ENCODE peak calls at places on chromosome 10, in seven cellular contexts. One of them, this sample, is unnamed.

GRCh38 chr10:106213493-106213892 is 951.0 kb downstream of the SORCS1 start:
- DNase-seq in WTC11: no peak
- DNase-seq in SK-N-SH: no peak
- DNase-seq in neural crest cell: no peak
- DNase-seq in lower lobe of right lung: no peak
- DNase-seq in COLO829: no peak
- DNase-seq in CD4-positive, alpha-beta memory T cell: no peak
- DNase-seq in this sample: no peak

GRCh38 chr10:118900617-118901016 is 128.9 kb upstream of the NANOS1 start:
- DNase-seq in lower lobe of right lung: no peak
- DNase-seq in CD4-positive, alpha-beta memory T cell: no peak
- DNase-seq in SK-N-SH: no peak
- DNase-seq in neural crest cell: no peak
- DNase-seq in WTC11: no peak
- DNase-seq in COLO829: no peak
- DNase-seq in this sample: no peak

GRCh38 chr10:34721201-34721840 is 93.8 kb downstream of the PARD3 start:
- DNase-seq in COLO829: peak
- DNase-seq in SK-N-SH: no peak
- DNase-seq in CD4-positive, alpha-beta memory T cell: no peak
- DNase-seq in WTC11: no peak
- DNase-seq in lower lobe of right lung: no peak
- DNase-seq in neural crest cell: no peak
- DNase-seq in this sample: no peak

GRCh38 chr10:70492786-70493659 is 14.5 kb downstream of the PALD1 start:
- DNase-seq in neural crest cell: no peak
- DNase-seq in WTC11: no peak
- DNase-seq in SK-N-SH: no peak
- DNase-seq in CD4-positive, alpha-beta memory T cell: no peak
- DNase-seq in lower lobe of right lung: peak
- DNase-seq in COLO829: no peak
- DNase-seq in this sample: no peak

GRCh38 chr10:7245505-7245904 is 165.3 kb downstream of the SFMBT2 start:
- DNase-seq in SK-N-SH: no peak
- DNase-seq in neural crest cell: no peak
- DNase-seq in lower lobe of right lung: no peak
- DNase-seq in COLO829: no peak
- DNase-seq in CD4-positive, alpha-beta memory T cell: no peak
- DNase-seq in WTC11: no peak
- DNase-seq in this sample: no peak

GRCh38 chr10:44651834-44652233 is 259.3 kb upstream of the TMEM72 start:
- DNase-seq in SK-N-SH: no peak
- DNase-seq in neural crest cell: no peak
- DNase-seq in COLO829: no peak
- DNase-seq in lower lobe of right lung: no peak
- DNase-seq in CD4-positive, alpha-beta memory T cell: no peak
- DNase-seq in WTC11: no peak
- DNase-seq in this sample: no peak

GRCh38 chr10:6579904-6580278 is at the start of gene PRKCQ:
- DNase-seq in WTC11: peak
- DNase-seq in CD4-positive, alpha-beta memory T cell: no peak
- DNase-seq in neural crest cell: peak
- DNase-seq in lower lobe of right lung: peak
- DNase-seq in COLO829: no peak
- DNase-seq in SK-N-SH: no peak
- DNase-seq in this sample: no peak

GRCh38 chr10:27745380-27745718 is 270 bp downstream of the MKX start:
- DNase-seq in SK-N-SH: peak
- DNase-seq in CD4-positive, alpha-beta memory T cell: no peak
- DNase-seq in COLO829: no peak
- DNase-seq in WTC11: no peak
- DNase-seq in neural crest cell: peak
- DNase-seq in lower lobe of right lung: no peak
- DNase-seq in this sample: no peak

GRCh38 chr10:113897693-113898618 is 43.5 kb downstream of the NHLRC2 start:
- DNase-seq in WTC11: no peak
- DNase-seq in COLO829: no peak
- DNase-seq in neural crest cell: no peak
- DNase-seq in lower lobe of right lung: no peak
- DNase-seq in CD4-positive, alpha-beta memory T cell: no peak
- DNase-seq in SK-N-SH: peak
- DNase-seq in this sample: no peak

GRCh38 chr10:131132681-131133080 is 178.8 kb downstream of the TCERG1L start:
- DNase-seq in neural crest cell: no peak
- DNase-seq in CD4-positive, alpha-beta memory T cell: no peak
- DNase-seq in lower lobe of right lung: peak
- DNase-seq in WTC11: no peak
- DNase-seq in COLO829: no peak
- DNase-seq in SK-N-SH: no peak
- DNase-seq in this sample: no peak

GRCh38 chr10:126204320-126204719 is 184.0 kb downstream of the ADAM12 start:
- DNase-seq in COLO829: no peak
- DNase-seq in neural crest cell: no peak
- DNase-seq in WTC11: no peak
- DNase-seq in SK-N-SH: no peak
- DNase-seq in CD4-positive, alpha-beta memory T cell: no peak
- DNase-seq in lower lobe of right lung: no peak
- DNase-seq in this sample: no peak

This sample was measured in nephron progenitor cell.